ENCODE peak calls at places on chromosome 20, in eight cellular contexts. One of them, this sample, is unnamed.

GRCh38 chr20:45328451-45328850 is 19.8 kb downstream of the SDC4 start:
- DNase-seq in spleen: no peak
- DNase-seq in adrenal gland: no peak
- DNase-seq in breast epithelium: no peak
- DNase-seq in ovary: no peak
- DNase-seq in GM12891: no peak
- DNase-seq in heart left ventricle: no peak
- DNase-seq in uterus: no peak
- DNase-seq in this sample: no peak

GRCh38 chr20:16049478-16050093 is 523.7 kb downstream of the KIF16B start:
- DNase-seq in spleen: no peak
- DNase-seq in adrenal gland: no peak
- DNase-seq in breast epithelium: no peak
- DNase-seq in ovary: no peak
- DNase-seq in GM12891: no peak
- DNase-seq in heart left ventricle: no peak
- DNase-seq in uterus: no peak
- DNase-seq in this sample: no peak

GRCh38 chr20:57849868-57850215 is 140.0 kb upstream of the PMEPA1 start:
- DNase-seq in spleen: no peak
- DNase-seq in adrenal gland: no peak
- DNase-seq in breast epithelium: no peak
- DNase-seq in ovary: no peak
- DNase-seq in GM12891: no peak
- DNase-seq in heart left ventricle: no peak
- DNase-seq in uterus: no peak
- DNase-seq in this sample: no peak

GRCh38 chr20:58650181-58650775 is 805 bp upstream of the STX16 start:
- DNase-seq in spleen: peak
- DNase-seq in adrenal gland: peak
- DNase-seq in breast epithelium: no peak
- DNase-seq in ovary: peak
- DNase-seq in GM12891: peak
- DNase-seq in heart left ventricle: peak
- DNase-seq in uterus: no peak
- DNase-seq in this sample: no peak

GRCh38 chr20:43988451-43988850 is 73.8 kb downstream of the TOX2 start:
- DNase-seq in spleen: no peak
- DNase-seq in adrenal gland: no peak
- DNase-seq in breast epithelium: no peak
- DNase-seq in ovary: no peak
- DNase-seq in GM12891: no peak
- DNase-seq in heart left ventricle: no peak
- DNase-seq in uterus: no peak
- DNase-seq in this sample: no peak

GRCh38 chr20:42258568-42258967 is 640.4 kb upstream of the CHD6 start:
- DNase-seq in spleen: no peak
- DNase-seq in adrenal gland: no peak
- DNase-seq in breast epithelium: no peak
- DNase-seq in ovary: no peak
- DNase-seq in GM12891: no peak
- DNase-seq in heart left ventricle: no peak
- DNase-seq in uterus: no peak
- DNase-seq in this sample: no peak

GRCh38 chr20:61516398-61517208 is 264.5 kb downstream of the CDH4 start:
- DNase-seq in spleen: peak
- DNase-seq in adrenal gland: no peak
- DNase-seq in breast epithelium: no peak
- DNase-seq in ovary: no peak
- DNase-seq in GM12891: no peak
- DNase-seq in heart left ventricle: no peak
- DNase-seq in uterus: no peak
- DNase-seq in this sample: no peak

GRCh38 chr20:24993337-24994185 is 1.0 kb upstream of the APMAP start:
- DNase-seq in spleen: no peak
- DNase-seq in adrenal gland: peak
- DNase-seq in breast epithelium: no peak
- DNase-seq in ovary: no peak
- DNase-seq in GM12891: no peak
- DNase-seq in heart left ventricle: no peak
- DNase-seq in uterus: no peak
- DNase-seq in this sample: peak

DNA sequence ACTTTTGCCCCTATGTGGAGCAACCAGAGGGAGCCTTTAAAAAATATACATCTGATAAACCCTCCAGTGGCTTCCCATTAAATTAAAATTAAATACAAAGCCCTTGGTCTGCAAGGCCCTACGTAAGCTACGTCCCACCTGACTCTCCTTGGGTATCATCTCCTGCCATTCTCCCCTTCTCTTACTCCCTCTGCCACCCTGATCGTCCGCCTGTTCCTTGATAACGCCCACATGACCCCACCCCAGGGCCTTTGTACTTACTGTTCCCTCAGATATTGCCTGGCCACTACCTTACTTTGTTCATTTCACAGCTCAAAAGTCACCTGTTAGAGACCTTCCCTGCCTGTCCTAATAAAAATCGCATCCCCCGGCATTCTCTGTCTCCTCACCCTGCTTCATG is 5.4 kb upstream of the NFATC2 start:
- DNase-seq in spleen: no peak
- DNase-seq in adrenal gland: no peak
- DNase-seq in breast epithelium: no peak
- DNase-seq in ovary: no peak
- DNase-seq in GM12891: no peak
- DNase-seq in heart left ventricle: no peak
- DNase-seq in uterus: no peak
- DNase-seq in this sample: no peak
- TF ChIP-seq POLR2A in spleen: no peak
- TF ChIP-seq POLR2A in adrenal gland: no peak
- TF ChIP-seq POLR2A in breast epithelium: no peak
- TF ChIP-seq POLR2A in ovary: no peak
- TF ChIP-seq POLR2A in GM12891: no peak
- TF ChIP-seq POLR2A in heart left ventricle: no peak
- TF ChIP-seq POLR2A in uterus: no peak
- TF ChIP-seq POLR2A in this sample: no peak

GRCh38 chr20:49248879-49249665 is 28.8 kb downstream of the ZNFX1 start:
- DNase-seq in spleen: no peak
- DNase-seq in adrenal gland: no peak
- DNase-seq in breast epithelium: no peak
- DNase-seq in ovary: no peak
- DNase-seq in GM12891: no peak
- DNase-seq in heart left ventricle: no peak
- DNase-seq in uterus: no peak
- DNase-seq in this sample: no peak

GRCh38 chr20:49247169-49247734 is 28.0 kb downstream of the DDX27 start:
- DNase-seq in spleen: no peak
- DNase-seq in adrenal gland: no peak
- DNase-seq in breast epithelium: no peak
- DNase-seq in ovary: no peak
- DNase-seq in GM12891: no peak
- DNase-seq in heart left ventricle: no peak
- DNase-seq in uterus: no peak
- DNase-seq in this sample: no peak

GRCh38 chr20:49248301-49248700 is 29.1 kb downstream of the DDX27 start:
- DNase-seq in spleen: no peak
- DNase-seq in adrenal gland: no peak
- DNase-seq in breast epithelium: no peak
- DNase-seq in ovary: no peak
- DNase-seq in GM12891: no peak
- DNase-seq in heart left ventricle: no peak
- DNase-seq in uterus: no peak
- DNase-seq in this sample: no peak

GRCh38 chr20:49247792-49248191 is 28.6 kb downstream of the DDX27 start:
- DNase-seq in spleen: no peak
- DNase-seq in adrenal gland: no peak
- DNase-seq in breast epithelium: no peak
- DNase-seq in ovary: no peak
- DNase-seq in GM12891: no peak
- DNase-seq in heart left ventricle: no peak
- DNase-seq in uterus: no peak
- DNase-seq in this sample: no peak

DNA sequence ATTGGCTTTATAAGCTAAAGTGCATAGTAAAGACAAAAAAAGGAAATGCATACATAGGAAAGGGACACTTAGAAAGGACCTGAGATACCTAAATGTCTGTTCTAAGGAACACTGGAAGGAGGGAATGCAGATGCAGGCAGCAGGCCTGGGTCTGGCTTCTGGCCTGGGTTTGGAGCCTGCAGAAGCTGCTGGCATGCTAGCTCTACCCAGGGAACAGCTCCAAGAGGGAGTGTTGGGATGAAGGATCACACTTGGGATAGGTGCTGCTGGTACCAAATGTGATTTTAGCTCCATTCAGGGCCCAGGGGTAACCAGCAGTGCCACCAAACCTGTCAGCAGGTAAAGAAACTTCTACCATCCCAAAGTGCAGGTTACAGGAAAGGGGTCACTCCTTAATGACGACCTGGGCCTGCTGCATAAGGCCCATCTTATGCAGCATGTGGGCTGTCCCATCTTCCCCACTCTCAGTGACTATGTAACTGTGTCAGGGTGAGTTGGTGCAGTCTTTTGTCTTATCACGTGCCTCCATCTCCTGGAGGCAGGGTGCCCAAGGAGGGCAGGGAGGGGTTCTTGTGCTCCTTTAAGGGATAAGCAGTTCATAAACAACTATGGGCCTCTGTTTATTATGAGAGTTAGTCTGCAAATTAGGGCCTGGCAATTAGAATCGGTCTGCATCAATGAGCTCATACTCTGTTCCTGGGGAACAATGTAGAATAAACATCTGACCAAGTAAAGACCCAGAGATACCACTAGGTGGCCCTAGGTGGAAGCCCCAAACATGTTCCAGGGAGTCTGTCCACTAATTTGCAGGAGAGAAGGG is 26.9 kb downstream of the DDX27 start:
- DNase-seq in spleen: no peak
- DNase-seq in adrenal gland: no peak
- DNase-seq in breast epithelium: no peak
- DNase-seq in ovary: no peak
- DNase-seq in GM12891: peak
- DNase-seq in heart left ventricle: no peak
- DNase-seq in uterus: no peak
- DNase-seq in this sample: peak
- TF ChIP-seq POLR2A in spleen: no peak
- TF ChIP-seq POLR2A in adrenal gland: no peak
- TF ChIP-seq POLR2A in breast epithelium: no peak
- TF ChIP-seq POLR2A in ovary: no peak
- TF ChIP-seq POLR2A in GM12891: peak
- TF ChIP-seq POLR2A in heart left ventricle: no peak
- TF ChIP-seq POLR2A in uterus: no peak
- TF ChIP-seq POLR2A in this sample: no peak

GRCh38 chr20:51641866-51642265 is 99.3 kb upstream of the NFATC2 start:
- DNase-seq in spleen: no peak
- DNase-seq in adrenal gland: no peak
- DNase-seq in breast epithelium: no peak
- DNase-seq in ovary: no peak
- DNase-seq in GM12891: no peak
- DNase-seq in heart left ventricle: no peak
- DNase-seq in uterus: no peak
- DNase-seq in this sample: no peak

GRCh38 chr20:51636123-51636522 is 93.6 kb upstream of the NFATC2 start:
- DNase-seq in spleen: no peak
- DNase-seq in adrenal gland: no peak
- DNase-seq in breast epithelium: no peak
- DNase-seq in ovary: no peak
- DNase-seq in GM12891: no peak
- DNase-seq in heart left ventricle: no peak
- DNase-seq in uterus: no peak
- DNase-seq in this sample: no peak

GRCh38 chr20:51640743-51641142 is 98.2 kb upstream of the NFATC2 start:
- DNase-seq in spleen: no peak
- DNase-seq in adrenal gland: no peak
- DNase-seq in breast epithelium: no peak
- DNase-seq in ovary: no peak
- DNase-seq in GM12891: no peak
- DNase-seq in heart left ventricle: no peak
- DNase-seq in uterus: no peak
- DNase-seq in this sample: no peak

GRCh38 chr20:51637241-51637640 is 94.7 kb upstream of the NFATC2 start:
- DNase-seq in spleen: no peak
- DNase-seq in adrenal gland: no peak
- DNase-seq in breast epithelium: no peak
- DNase-seq in ovary: no peak
- DNase-seq in GM12891: no peak
- DNase-seq in heart left ventricle: no peak
- DNase-seq in uterus: no peak
- DNase-seq in this sample: no peak

DNA sequence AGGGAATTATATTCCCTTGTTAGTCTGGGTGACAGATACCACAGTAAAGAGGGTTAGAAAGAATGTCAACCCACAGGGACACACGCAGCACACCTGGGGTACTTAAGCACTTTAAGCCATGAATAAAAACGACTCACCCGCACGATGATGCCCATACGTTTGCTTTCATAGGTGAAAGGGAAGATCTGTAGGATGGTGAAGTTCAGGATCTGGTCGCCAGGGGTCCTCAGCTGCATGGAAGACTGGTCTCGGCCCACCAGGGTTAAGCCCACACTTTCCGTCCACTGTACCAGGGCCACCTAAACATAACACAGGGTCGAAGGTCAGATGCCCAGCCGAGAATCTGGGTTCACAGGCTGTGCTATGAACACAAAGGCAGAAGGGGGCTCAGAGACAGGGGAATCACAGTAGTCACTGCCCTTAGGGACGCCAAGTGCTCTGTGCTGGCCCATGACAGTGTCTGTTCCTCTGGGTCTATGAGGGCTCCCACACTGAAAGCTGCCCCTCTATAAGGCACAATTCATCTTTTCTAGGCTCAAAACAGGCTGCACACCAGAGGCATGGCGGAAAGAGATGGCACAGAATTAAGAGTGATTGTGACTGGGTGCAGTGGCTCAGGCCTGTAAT is 96.8 kb upstream of the NFATC2 start:
- DNase-seq in spleen: peak
- DNase-seq in adrenal gland: peak
- DNase-seq in breast epithelium: no peak
- DNase-seq in ovary: peak
- DNase-seq in GM12891: peak
- DNase-seq in heart left ventricle: peak
- DNase-seq in uterus: peak
- DNase-seq in this sample: peak
- TF ChIP-seq POLR2A in spleen: no peak
- TF ChIP-seq POLR2A in adrenal gland: no peak
- TF ChIP-seq POLR2A in breast epithelium: no peak
- TF ChIP-seq POLR2A in ovary: no peak
- TF ChIP-seq POLR2A in GM12891: no peak
- TF ChIP-seq POLR2A in heart left ventricle: no peak
- TF ChIP-seq POLR2A in uterus: no peak
- TF ChIP-seq POLR2A in this sample: no peak

GRCh38 chr20:36234771-36235320 is 1.4 kb upstream of the AAR2 start:
- DNase-seq in spleen: no peak
- DNase-seq in adrenal gland: no peak
- DNase-seq in breast epithelium: no peak
- DNase-seq in ovary: no peak
- DNase-seq in GM12891: no peak
- DNase-seq in heart left ventricle: no peak
- DNase-seq in uterus: no peak
- DNase-seq in this sample: no peak

GRCh38 chr20:36236786-36237121 is 476 bp downstream of the AAR2 start:
- DNase-seq in spleen: no peak
- DNase-seq in adrenal gland: no peak
- DNase-seq in breast epithelium: no peak
- DNase-seq in ovary: no peak
- DNase-seq in GM12891: no peak
- DNase-seq in heart left ventricle: no peak
- DNase-seq in uterus: no peak
- DNase-seq in this sample: no peak

GRCh38 chr20:36238153-36238552 is 1.9 kb downstream of the AAR2 start:
- DNase-seq in spleen: no peak
- DNase-seq in adrenal gland: no peak
- DNase-seq in breast epithelium: no peak
- DNase-seq in ovary: no peak
- DNase-seq in GM12891: no peak
- DNase-seq in heart left ventricle: no peak
- DNase-seq in uterus: no peak
- DNase-seq in this sample: no peak

GRCh38 chr20:36237477-36237876 is 1.2 kb downstream of the AAR2 start:
- DNase-seq in spleen: no peak
- DNase-seq in adrenal gland: no peak
- DNase-seq in breast epithelium: no peak
- DNase-seq in ovary: no peak
- DNase-seq in GM12891: no peak
- DNase-seq in heart left ventricle: no peak
- DNase-seq in uterus: no peak
- DNase-seq in this sample: no peak

GRCh38 chr20:36235892-36236785 is at the start of gene AAR2:
- DNase-seq in spleen: peak
- DNase-seq in adrenal gland: peak
- DNase-seq in breast epithelium: peak
- DNase-seq in ovary: peak
- DNase-seq in GM12891: peak
- DNase-seq in heart left ventricle: peak
- DNase-seq in uterus: peak
- DNase-seq in this sample: peak
- TF ChIP-seq POLR2A in spleen: no peak
- TF ChIP-seq POLR2A in adrenal gland: peak
- TF ChIP-seq POLR2A in breast epithelium: no peak
- TF ChIP-seq POLR2A in ovary: peak
- TF ChIP-seq POLR2A in GM12891: peak
- TF ChIP-seq POLR2A in heart left ventricle: peak
- TF ChIP-seq POLR2A in uterus: no peak
- TF ChIP-seq POLR2A in this sample: peak